ENCODE peak calls at places on chromosome 1, in ten cellular contexts. One of them, this sample, is unnamed.
A peak's percentile ranks its signal among the peaks of the same experiment; 100 is the strongest.

GRCh38 chr1:201329801-201330200 is 46.5 kb downstream of the PKP1 start:
- DNase-seq in transverse colon: no peak
- DNase-seq in CD8-positive, alpha-beta memory T cell: no peak
- DNase-seq in right cardiac atrium: no peak
- DNase-seq in spleen: peak; percentile 41
- DNase-seq in fibroblast of lung: peak; percentile 16
- DNase-seq in pancreas: no peak
- DNase-seq in left lung: peak; percentile 65
- DNase-seq in ovary: no peak
- DNase-seq in heart right ventricle: no peak
- DNase-seq in this sample: no peak

GRCh38 chr1:163673756-163674155 is 352.0 kb downstream of the NUF2 start:
- DNase-seq in transverse colon: no peak
- DNase-seq in heart right ventricle: no peak
- DNase-seq in pancreas: no peak
- DNase-seq in CD8-positive, alpha-beta memory T cell: no peak
- DNase-seq in fibroblast of lung: peak; percentile 82
- DNase-seq in ovary: peak; percentile 41
- DNase-seq in spleen: no peak
- DNase-seq in right cardiac atrium: no peak
- DNase-seq in left lung: no peak
- DNase-seq in this sample: no peak

GRCh38 chr1:170483041-170483440 is 48.9 kb upstream of the GORAB start:
- DNase-seq in transverse colon: no peak
- DNase-seq in fibroblast of lung: peak; percentile 18
- DNase-seq in CD8-positive, alpha-beta memory T cell: no peak
- DNase-seq in left lung: no peak
- DNase-seq in pancreas: no peak
- DNase-seq in ovary: no peak
- DNase-seq in spleen: no peak
- DNase-seq in right cardiac atrium: no peak
- DNase-seq in heart right ventricle: no peak
- DNase-seq in this sample: no peak

GRCh38 chr1:205569411-205570172 is 62.2 kb downstream of the ELK4 start:
- DNase-seq in CD8-positive, alpha-beta memory T cell: no peak
- DNase-seq in fibroblast of lung: no peak
- DNase-seq in left lung: no peak
- DNase-seq in spleen: no peak
- DNase-seq in right cardiac atrium: no peak
- DNase-seq in transverse colon: peak; percentile 20
- DNase-seq in heart right ventricle: no peak
- DNase-seq in pancreas: no peak
- DNase-seq in ovary: no peak
- DNase-seq in this sample: no peak

GRCh38 chr1:177211231-177211630 is 40.5 kb downstream of the BRINP2 start:
- DNase-seq in right cardiac atrium: no peak
- DNase-seq in ovary: no peak
- DNase-seq in CD8-positive, alpha-beta memory T cell: no peak
- DNase-seq in pancreas: no peak
- DNase-seq in spleen: no peak
- DNase-seq in left lung: no peak
- DNase-seq in heart right ventricle: no peak
- DNase-seq in fibroblast of lung: peak; percentile 57
- DNase-seq in transverse colon: no peak
- DNase-seq in this sample: no peak

GRCh38 chr1:204477036-204477740 is 17.4 kb downstream of the PIK3C2B start:
- DNase-seq in fibroblast of lung: no peak
- DNase-seq in heart right ventricle: no peak
- DNase-seq in right cardiac atrium: peak; percentile 64
- DNase-seq in left lung: no peak
- DNase-seq in CD8-positive, alpha-beta memory T cell: no peak
- DNase-seq in pancreas: no peak
- DNase-seq in spleen: no peak
- DNase-seq in transverse colon: peak; percentile 55
- DNase-seq in ovary: no peak
- DNase-seq in this sample: no peak

GRCh38 chr1:235866207-235866912 is at the start of gene LYST:
- DNase-seq in heart right ventricle: peak; percentile 32
- DNase-seq in spleen: peak; percentile 93
- DNase-seq in fibroblast of lung: peak; percentile 49
- DNase-seq in left lung: peak; percentile 61
- DNase-seq in pancreas: no peak
- DNase-seq in CD8-positive, alpha-beta memory T cell: no peak
- DNase-seq in transverse colon: peak; percentile 67
- DNase-seq in right cardiac atrium: no peak
- DNase-seq in ovary: peak; percentile 53
- DNase-seq in this sample: peak; percentile 72

GRCh38 chr1:19321071-19321470 is 8.9 kb downstream of the SLC66A1 start:
- DNase-seq in fibroblast of lung: no peak
- DNase-seq in pancreas: no peak
- DNase-seq in transverse colon: no peak
- DNase-seq in heart right ventricle: no peak
- DNase-seq in right cardiac atrium: no peak
- DNase-seq in ovary: no peak
- DNase-seq in CD8-positive, alpha-beta memory T cell: no peak
- DNase-seq in left lung: no peak
- DNase-seq in spleen: no peak
- DNase-seq in this sample: no peak

GRCh38 chr1:9061252-9061948 is 8.0 kb downstream of the SLC2A5 start:
- DNase-seq in right cardiac atrium: peak; percentile 52
- DNase-seq in transverse colon: no peak
- DNase-seq in ovary: no peak
- DNase-seq in heart right ventricle: no peak
- DNase-seq in pancreas: no peak
- DNase-seq in fibroblast of lung: no peak
- DNase-seq in left lung: peak; percentile 52
- DNase-seq in spleen: peak; percentile 50
- DNase-seq in CD8-positive, alpha-beta memory T cell: no peak
- DNase-seq in this sample: no peak

GRCh38 chr1:9059944-9060744 is 9.3 kb downstream of the SLC2A5 start:
- DNase-seq in CD8-positive, alpha-beta memory T cell: no peak
- DNase-seq in right cardiac atrium: no peak
- DNase-seq in heart right ventricle: no peak
- DNase-seq in left lung: no peak
- DNase-seq in ovary: no peak
- DNase-seq in fibroblast of lung: no peak
- DNase-seq in transverse colon: no peak
- DNase-seq in spleen: no peak
- DNase-seq in pancreas: no peak
- DNase-seq in this sample: no peak

GRCh38 chr1:9065213-9065751 is 4.2 kb downstream of the SLC2A5 start:
- DNase-seq in transverse colon: no peak
- DNase-seq in right cardiac atrium: no peak
- DNase-seq in fibroblast of lung: peak; percentile 47
- DNase-seq in heart right ventricle: no peak
- DNase-seq in pancreas: no peak
- DNase-seq in ovary: peak; percentile 71
- DNase-seq in spleen: no peak
- DNase-seq in CD8-positive, alpha-beta memory T cell: no peak
- DNase-seq in left lung: no peak
- DNase-seq in this sample: no peak

GRCh38 chr1:9061949-9062555 is 7.4 kb downstream of the SLC2A5 start:
- DNase-seq in right cardiac atrium: no peak
- DNase-seq in pancreas: no peak
- DNase-seq in left lung: no peak
- DNase-seq in CD8-positive, alpha-beta memory T cell: no peak
- DNase-seq in fibroblast of lung: peak; percentile 33
- DNase-seq in spleen: no peak
- DNase-seq in transverse colon: no peak
- DNase-seq in ovary: no peak
- DNase-seq in heart right ventricle: no peak
- DNase-seq in this sample: no peak

GRCh38 chr1:9062846-9063245 is 6.6 kb downstream of the SLC2A5 start:
- DNase-seq in heart right ventricle: no peak
- DNase-seq in right cardiac atrium: no peak
- DNase-seq in spleen: no peak
- DNase-seq in pancreas: no peak
- DNase-seq in fibroblast of lung: no peak
- DNase-seq in ovary: no peak
- DNase-seq in CD8-positive, alpha-beta memory T cell: no peak
- DNase-seq in transverse colon: no peak
- DNase-seq in left lung: no peak
- DNase-seq in this sample: no peak
- H3K27ac ChIP-seq in heart right ventricle: no peak overlapping the region
- H3K27ac ChIP-seq in right cardiac atrium: no peak overlapping the region
- H3K27ac ChIP-seq in spleen: no peak overlapping the region
- H3K27ac ChIP-seq in pancreas: no peak overlapping the region
- H3K27ac ChIP-seq in fibroblast of lung: no peak overlapping the region
- H3K27ac ChIP-seq in ovary: no peak overlapping the region
- H3K27ac ChIP-seq in CD8-positive, alpha-beta memory T cell: no peak overlapping the region
- H3K27ac ChIP-seq in transverse colon: peak overlapping the region; percentile 44
- H3K27ac ChIP-seq in left lung: no peak overlapping the region
- H3K27ac ChIP-seq in this sample: no peak overlapping the region

GRCh38 chr1:209879539-209879938 is 51.8 kb downstream of the UTP25 start:
- DNase-seq in left lung: no peak
- DNase-seq in transverse colon: no peak
- DNase-seq in CD8-positive, alpha-beta memory T cell: no peak
- DNase-seq in spleen: no peak
- DNase-seq in fibroblast of lung: no peak
- DNase-seq in right cardiac atrium: no peak
- DNase-seq in heart right ventricle: no peak
- DNase-seq in ovary: no peak
- DNase-seq in pancreas: no peak
- DNase-seq in this sample: no peak

GRCh38 chr1:209882942-209883340 is 55.1 kb upstream of the SYT14 start:
- DNase-seq in CD8-positive, alpha-beta memory T cell: no peak
- DNase-seq in right cardiac atrium: no peak
- DNase-seq in transverse colon: no peak
- DNase-seq in left lung: no peak
- DNase-seq in fibroblast of lung: no peak
- DNase-seq in ovary: no peak
- DNase-seq in heart right ventricle: no peak
- DNase-seq in spleen: no peak
- DNase-seq in pancreas: no peak
- DNase-seq in this sample: no peak

GRCh38 chr1:209880051-209880450 is 52.3 kb downstream of the UTP25 start:
- DNase-seq in right cardiac atrium: no peak
- DNase-seq in transverse colon: no peak
- DNase-seq in spleen: no peak
- DNase-seq in pancreas: no peak
- DNase-seq in left lung: no peak
- DNase-seq in CD8-positive, alpha-beta memory T cell: no peak
- DNase-seq in ovary: no peak
- DNase-seq in fibroblast of lung: no peak
- DNase-seq in heart right ventricle: no peak
- DNase-seq in this sample: no peak

GRCh38 chr1:209882286-209882685 is 54.5 kb downstream of the UTP25 start:
- DNase-seq in transverse colon: no peak
- DNase-seq in heart right ventricle: no peak
- DNase-seq in left lung: no peak
- DNase-seq in CD8-positive, alpha-beta memory T cell: no peak
- DNase-seq in right cardiac atrium: no peak
- DNase-seq in ovary: no peak
- DNase-seq in fibroblast of lung: no peak
- DNase-seq in pancreas: no peak
- DNase-seq in spleen: no peak
- DNase-seq in this sample: no peak

DNA sequence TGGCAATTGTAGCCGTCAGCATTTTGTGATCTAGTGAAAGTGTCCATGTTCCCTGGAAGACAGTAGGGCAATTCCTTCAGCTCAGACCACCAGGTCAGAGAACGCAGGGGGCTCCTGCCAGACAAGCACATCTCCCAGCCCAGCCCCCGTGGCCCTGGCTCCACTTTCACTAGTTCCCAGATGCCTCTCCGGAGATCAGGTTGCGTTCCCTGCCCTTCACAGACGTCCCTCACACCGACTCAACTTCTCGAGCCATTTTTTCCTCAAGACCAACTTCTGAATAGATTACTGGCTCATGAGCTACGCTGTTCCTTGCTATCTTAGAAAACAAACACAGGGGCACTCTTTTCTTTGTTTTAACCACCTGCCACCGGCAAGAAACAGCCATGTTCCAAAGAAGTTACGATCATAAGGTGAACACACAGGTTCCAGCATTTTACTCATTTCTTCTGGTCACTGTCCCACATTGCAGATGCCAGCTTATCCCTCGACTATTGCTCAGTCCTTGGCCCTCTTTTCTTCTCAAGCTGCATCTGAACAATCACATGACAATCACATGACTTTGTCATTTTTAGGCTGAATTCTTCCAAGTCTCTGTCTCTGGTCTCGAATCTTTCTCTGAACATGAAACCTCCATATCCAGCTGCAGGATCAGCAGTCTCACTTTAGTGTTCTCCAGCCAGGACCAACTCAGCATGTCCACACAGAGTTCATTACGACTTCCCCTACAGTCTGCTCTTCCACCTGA is 53.7 kb downstream of the UTP25 start:
- DNase-seq in heart right ventricle: no peak
- DNase-seq in pancreas: no peak
- DNase-seq in CD8-positive, alpha-beta memory T cell: no peak
- DNase-seq in left lung: no peak
- DNase-seq in spleen: no peak
- DNase-seq in transverse colon: no peak
- DNase-seq in right cardiac atrium: no peak
- DNase-seq in fibroblast of lung: no peak
- DNase-seq in ovary: no peak
- DNase-seq in this sample: no peak
- H3K4me1 ChIP-seq in heart right ventricle: no peaks in the 10 kb centered on the region
- H3K4me1 ChIP-seq in pancreas: no peaks in the 10 kb centered on the region
- H3K4me1 ChIP-seq in CD8-positive, alpha-beta memory T cell: no peaks in the 10 kb centered on the region
- H3K4me1 ChIP-seq in left lung: peaks cover 4% of the 10 kb centered on the region
- H3K4me1 ChIP-seq in spleen: no peaks in the 10 kb centered on the region
- H3K4me1 ChIP-seq in transverse colon: no peaks in the 10 kb centered on the region
- H3K4me1 ChIP-seq in right cardiac atrium: no peaks in the 10 kb centered on the region
- H3K4me1 ChIP-seq in fibroblast of lung: peaks cover 19% of the 10 kb centered on the region
- H3K4me1 ChIP-seq in ovary: peaks cover 1% of the 10 kb centered on the region
- H3K4me1 ChIP-seq in this sample: no peaks in the 10 kb centered on the region

GRCh38 chr1:5485436-5485835 is 506.8 kb downstream of the NPHP4 start:
- DNase-seq in fibroblast of lung: no peak
- DNase-seq in right cardiac atrium: no peak
- DNase-seq in transverse colon: no peak
- DNase-seq in spleen: peak; percentile 38
- DNase-seq in heart right ventricle: no peak
- DNase-seq in left lung: no peak
- DNase-seq in ovary: no peak
- DNase-seq in CD8-positive, alpha-beta memory T cell: no peak
- DNase-seq in pancreas: no peak
- DNase-seq in this sample: no peak
- H3K27me3 ChIP-seq in fibroblast of lung: no peaks in the 10 kb centered on the region
- H3K27me3 ChIP-seq in right cardiac atrium: no peaks in the 10 kb centered on the region
- H3K27me3 ChIP-seq in transverse colon: peaks cover 9% of the 10 kb centered on the region
- H3K27me3 ChIP-seq in spleen: no peaks in the 10 kb centered on the region
- H3K27me3 ChIP-seq in heart right ventricle: peaks cover 44% of the 10 kb centered on the region
- H3K27me3 ChIP-seq in left lung: peaks cover 63% of the 10 kb centered on the region
- H3K27me3 ChIP-seq in ovary: no peaks in the 10 kb centered on the region
- H3K27me3 ChIP-seq in CD8-positive, alpha-beta memory T cell: no peaks in the 10 kb centered on the region
- H3K27me3 ChIP-seq in pancreas: no peaks in the 10 kb centered on the region
- H3K27me3 ChIP-seq in this sample: no peaks in the 10 kb centered on the region

GRCh38 chr1:31514117-31514516 is 62.2 kb upstream of the TINAGL1 start:
- DNase-seq in right cardiac atrium: no peak
- DNase-seq in fibroblast of lung: no peak
- DNase-seq in pancreas: no peak
- DNase-seq in heart right ventricle: no peak
- DNase-seq in CD8-positive, alpha-beta memory T cell: no peak
- DNase-seq in left lung: no peak
- DNase-seq in transverse colon: no peak
- DNase-seq in ovary: no peak
- DNase-seq in spleen: no peak
- DNase-seq in this sample: no peak

GRCh38 chr1:31509124-31510072 is 66.9 kb upstream of the TINAGL1 start:
- DNase-seq in ovary: no peak
- DNase-seq in spleen: no peak
- DNase-seq in transverse colon: peak; percentile 58
- DNase-seq in heart right ventricle: no peak
- DNase-seq in fibroblast of lung: no peak
- DNase-seq in right cardiac atrium: no peak
- DNase-seq in pancreas: no peak
- DNase-seq in CD8-positive, alpha-beta memory T cell: no peak
- DNase-seq in left lung: no peak
- DNase-seq in this sample: no peak

GRCh38 chr1:31510304-31510703 is 66.0 kb upstream of the TINAGL1 start:
- DNase-seq in pancreas: no peak
- DNase-seq in left lung: no peak
- DNase-seq in ovary: no peak
- DNase-seq in heart right ventricle: no peak
- DNase-seq in CD8-positive, alpha-beta memory T cell: no peak
- DNase-seq in fibroblast of lung: no peak
- DNase-seq in transverse colon: no peak
- DNase-seq in spleen: no peak
- DNase-seq in right cardiac atrium: no peak
- DNase-seq in this sample: no peak

GRCh38 chr1:31511848-31512615 is 64.3 kb upstream of the TINAGL1 start:
- DNase-seq in fibroblast of lung: no peak
- DNase-seq in right cardiac atrium: no peak
- DNase-seq in CD8-positive, alpha-beta memory T cell: no peak
- DNase-seq in spleen: no peak
- DNase-seq in heart right ventricle: no peak
- DNase-seq in pancreas: no peak
- DNase-seq in ovary: no peak
- DNase-seq in transverse colon: no peak
- DNase-seq in left lung: no peak
- DNase-seq in this sample: no peak

DNA sequence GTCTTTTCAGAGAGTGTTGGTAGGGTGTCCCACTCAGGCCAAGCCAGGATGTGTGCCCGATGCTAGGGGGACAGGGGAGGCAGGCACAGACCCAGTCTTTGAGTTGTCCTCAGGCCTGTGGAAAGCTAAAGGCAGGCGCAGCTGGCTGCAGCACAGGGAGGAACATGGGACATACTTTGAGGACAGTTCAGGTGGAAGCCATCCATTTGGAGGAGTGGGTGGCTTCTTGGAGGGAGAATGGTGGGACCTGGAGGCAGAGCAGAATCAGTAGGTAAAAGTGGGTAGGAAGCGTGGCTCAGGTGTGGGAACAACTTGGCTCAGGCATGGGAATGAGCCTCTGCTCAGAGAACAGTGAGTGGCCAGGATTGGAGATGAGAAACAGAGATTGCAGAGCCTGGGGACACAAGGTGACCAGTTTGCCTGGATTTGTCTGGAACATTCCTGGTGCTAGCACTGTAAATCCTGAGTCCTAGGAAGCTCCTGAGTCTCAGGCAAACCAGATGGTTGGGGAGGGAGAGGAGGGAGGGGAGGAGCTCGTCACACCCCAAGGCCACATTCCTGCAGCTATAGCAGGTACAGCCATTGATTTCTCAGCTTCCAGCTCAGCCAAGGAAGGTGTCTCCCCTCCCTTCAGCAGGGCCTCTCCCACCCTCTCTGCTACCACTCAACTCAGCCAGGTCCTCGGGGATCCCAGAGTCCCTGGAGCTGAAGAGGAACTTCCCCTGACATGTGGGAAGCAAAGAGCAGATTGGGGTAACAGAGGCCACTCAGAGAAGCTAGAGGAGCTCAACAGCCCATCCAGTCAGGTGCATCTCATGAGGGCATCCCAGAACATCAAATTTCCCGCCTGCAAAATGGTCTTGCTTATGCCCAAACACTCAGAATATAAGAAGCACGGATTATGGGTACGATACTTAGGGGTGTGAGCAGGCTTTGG is 65.2 kb upstream of the TINAGL1 start:
- DNase-seq in CD8-positive, alpha-beta memory T cell: no peak
- DNase-seq in heart right ventricle: no peak
- DNase-seq in spleen: no peak
- DNase-seq in right cardiac atrium: no peak
- DNase-seq in fibroblast of lung: no peak
- DNase-seq in ovary: no peak
- DNase-seq in transverse colon: peak; percentile 58
- DNase-seq in pancreas: peak; percentile 44
- DNase-seq in left lung: no peak
- DNase-seq in this sample: no peak
- H3K27ac ChIP-seq in CD8-positive, alpha-beta memory T cell: no peak overlapping the region
- H3K27ac ChIP-seq in heart right ventricle: no peak overlapping the region
- H3K27ac ChIP-seq in spleen: no peak overlapping the region
- H3K27ac ChIP-seq in right cardiac atrium: no peak overlapping the region
- H3K27ac ChIP-seq in fibroblast of lung: no peak overlapping the region
- H3K27ac ChIP-seq in ovary: no peak overlapping the region
- H3K27ac ChIP-seq in transverse colon: no peak overlapping the region
- H3K27ac ChIP-seq in pancreas: no peak overlapping the region
- H3K27ac ChIP-seq in left lung: no peak overlapping the region
- H3K27ac ChIP-seq in this sample: no peak overlapping the region